ENCODE peak calls at places on chromosomes 7 and 10, in four cellular contexts. Q is psoas muscle, J is GM23338, N is endothelial cell of umbilical vein. O is an unnamed sample. For H3K4me1 and H3K27me3, the result is how much of the 10 kb centered on the place peaks cover.

GRCh38 chr10:109892087-109892486 is 31.2 kb downstream of the XPNPEP1 start:
- DNase-seq in J (no peak), N (no peak), Q (no peak), O (no peak)

GRCh38 chr7:150560486-150560885 is 6.7 kb upstream of the GIMAP4 start:
- DNase-seq in J (peak), N (no peak), Q (no peak), O (no peak)

GRCh38 chr7:94067506-94067905 is 63.4 kb upstream of the BET1 start:
- DNase-seq in Q (no peak), N (no peak), J (no peak), O (no peak)

GRCh38 chr7:134636008-134636449 is 10.6 kb upstream of the BPGM start:
- DNase-seq in N (peak), J (no peak), Q (no peak), O (no peak)

GRCh38 chr10:124226271-124226911 is 133.0 kb upstream of the CHST15 start:
- DNase-seq in J (no peak), Q (no peak), N (no peak), O (no peak)

GRCh38 chr10:96112531-96112930 is 17.6 kb upstream of the ZNF518A start:
- DNase-seq in N (no peak), J (no peak), Q (no peak), O (no peak)

GRCh38 chr7:7639847-7640220 is 718 bp upstream of the UMAD1 start:
- DNase-seq in Q (no peak), J (no peak), N (peak), O (peak)

GRCh38 chr7:66523409-66523808 is 105.3 kb upstream of the KCTD7 start:
- DNase-seq in N (no peak), J (no peak), Q (no peak), O (no peak)

GRCh38 chr10:442209-442608 is 247.3 kb downstream of the DIP2C start:
- DNase-seq in J (no peak), Q (no peak), N (no peak), O (no peak)

GRCh38 chr7:111855161-111855841 is 293.0 kb upstream of the IMMP2L start:
- DNase-seq in N (peak), J (peak), Q (no peak), O (peak)

GRCh38 chr10:239109-239508 is 103.9 kb downstream of the ZMYND11 start:
- DNase-seq in Q (no peak), N (no peak), J (no peak), O (peak)

GRCh38 chr10:132107211-132107946 is 41.6 kb downstream of the JAKMIP3 start:
- DNase-seq in Q (peak), J (no peak), N (no peak), O (no peak)

GRCh38 chr7:155583636-155584035 is 37.3 kb upstream of the CNPY1 start:
- DNase-seq in J (no peak), N (no peak), Q (no peak), O (no peak)

GRCh38 chr7:130872756-130873448 is 138.9 kb upstream of the KLF14 start:
- DNase-seq in Q (no peak), J (no peak), N (no peak), O (no peak)

GRCh38 chr10:23293145-23293724 is 51.4 kb downstream of the C10orf67 start:
- DNase-seq in J (peak), Q (no peak), N (peak), O (peak)

GRCh38 chr10:127013696-127014095 is 108.5 kb downstream of the DOCK1 start:
- DNase-seq in Q (no peak), J (no peak), N (no peak), O (no peak)

GRCh38 chr10:30413996-30414576 is 19.9 kb upstream of the MAP3K8 start:
- DNase-seq in J (peak), N (peak), Q (no peak), O (peak)

GRCh38 chr10:77188000-77188395 is 449.6 kb downstream of the KCNMA1 start:
- DNase-seq in J (no peak), Q (no peak), N (no peak), O (no peak)

GRCh38 chr7:105010538-105011523 is 3.2 kb upstream of the KMT2E start:
- DNase-seq in N (peak), Q (no peak), J (peak), O (no peak)

GRCh38 chr10:35208536-35208935 is 81.9 kb downstream of the CREM start:
- DNase-seq in Q (peak), N (no peak), J (no peak), O (no peak)

GRCh38 chr10:122265896-122266295 is 5.2 kb upstream of the BTBD16 start:
- DNase-seq in Q (no peak), N (no peak), J (no peak), O (no peak)

GRCh38 chr10:80465839-80466590 is 11.9 kb downstream of the TSPAN14 start:
- DNase-seq in J (no peak), Q (no peak), N (no peak), O (no peak)

GRCh38 chr7:138979226-138979979 is 1.8 kb downstream of the KIAA1549 start:
- DNase-seq in Q (no peak), J (no peak), N (no peak), O (peak)

GRCh38 chr10:69425513-69426298 is 9.0 kb upstream of the TACR2 start:
- DNase-seq in J (no peak), N (no peak), Q (no peak), O (no peak)

GRCh38 chr10:12350167-12350872 is 973 bp downstream of the CAMK1D start:
- DNase-seq in N (peak), Q (peak), J (peak), O (peak)

GRCh38 chr7:149688836-149689590 is 84.4 kb downstream of the ZNF467 start:
- DNase-seq in Q (no peak), N (no peak), J (no peak), O (no peak)

GRCh38 chr10:128932071-128932820 is 534.8 kb upstream of the MGMT start:
- DNase-seq in J (no peak), N (no peak), Q (no peak), O (no peak)

GRCh38 chr7:80393786-80394185 is 118.1 kb downstream of the GNAT3 start:
- DNase-seq in J (no peak), N (no peak), Q (no peak), O (no peak)

DNA sequence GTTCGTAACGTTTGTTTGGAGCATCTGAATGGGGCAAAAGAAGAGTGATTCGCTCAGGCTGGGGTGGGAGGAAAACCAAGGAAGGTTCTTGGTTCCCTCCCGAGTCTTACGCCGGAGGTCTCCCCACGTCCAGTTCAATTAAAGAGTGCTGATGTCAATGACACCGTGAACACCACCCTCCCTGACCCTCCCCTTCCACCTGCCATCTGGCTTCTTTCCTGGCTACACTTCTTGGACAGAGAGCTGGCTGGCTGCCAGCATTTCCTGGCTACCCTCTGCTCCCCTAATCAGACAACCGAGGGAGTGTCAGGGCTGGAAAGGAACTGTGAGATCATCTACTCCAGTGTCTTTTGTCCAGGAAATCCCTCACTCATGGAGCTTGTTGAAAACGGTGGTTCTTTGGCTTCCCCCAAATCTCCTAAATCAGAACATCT is 24.1 kb upstream of the FFAR4 start:
- DNase-seq in J (no peak), N (peak), Q (peak), O (peak)
- H3K4me3 ChIP-seq in J (no peak), N (no peak), Q (peak), O (no peak)

DNA sequence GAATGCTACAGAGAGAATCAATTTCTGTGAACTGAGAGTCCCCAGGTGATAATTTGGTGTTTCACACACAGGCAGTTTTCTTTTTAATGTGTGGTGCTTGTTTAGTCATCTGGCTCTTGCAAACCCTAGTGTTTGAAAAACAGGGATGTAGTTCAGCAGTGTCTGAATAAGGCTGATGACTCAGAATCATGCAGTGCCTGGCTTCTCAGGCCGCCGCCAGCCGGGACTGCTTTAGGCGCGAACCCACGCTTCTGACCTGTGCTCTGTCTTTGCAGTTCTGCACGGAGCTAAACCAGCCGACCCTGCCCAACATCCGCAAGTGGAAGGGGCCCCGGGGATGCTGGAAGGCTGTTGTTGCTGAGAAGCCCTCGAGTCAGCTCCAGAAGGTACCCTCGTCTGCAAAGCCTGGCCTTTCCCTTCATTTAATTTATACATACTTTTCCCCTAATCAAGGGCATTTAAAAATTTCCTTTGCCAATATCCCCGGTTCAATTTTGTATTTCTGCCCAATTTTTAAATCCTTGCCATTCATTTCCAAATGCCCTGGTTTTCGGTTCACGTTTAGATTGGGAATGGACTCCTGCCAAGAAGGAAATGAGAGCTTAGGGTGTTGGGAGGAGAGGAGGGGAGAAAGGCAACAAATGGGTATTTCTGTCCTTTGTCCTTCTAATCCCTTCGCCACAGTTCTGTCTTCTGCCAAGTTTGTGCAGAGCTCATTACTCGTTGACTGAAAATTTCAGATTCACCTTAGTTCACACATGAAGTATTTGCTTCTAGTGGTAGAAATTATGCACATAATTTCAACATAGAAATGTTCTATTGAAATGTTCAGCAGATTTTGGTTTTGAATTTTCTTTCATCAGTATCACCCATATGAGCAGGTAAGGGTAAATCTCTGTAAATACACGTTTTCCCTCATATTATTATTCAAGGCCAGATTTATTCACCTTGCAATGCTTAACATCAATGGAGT is 108.5 kb upstream of the ANLN start:
- DNase-seq in J (peak), N (peak), Q (peak), O (peak)
- H3K4me1 ChIP-seq in J (half or more), N (under half), Q (half or more), O (under half)

DNA sequence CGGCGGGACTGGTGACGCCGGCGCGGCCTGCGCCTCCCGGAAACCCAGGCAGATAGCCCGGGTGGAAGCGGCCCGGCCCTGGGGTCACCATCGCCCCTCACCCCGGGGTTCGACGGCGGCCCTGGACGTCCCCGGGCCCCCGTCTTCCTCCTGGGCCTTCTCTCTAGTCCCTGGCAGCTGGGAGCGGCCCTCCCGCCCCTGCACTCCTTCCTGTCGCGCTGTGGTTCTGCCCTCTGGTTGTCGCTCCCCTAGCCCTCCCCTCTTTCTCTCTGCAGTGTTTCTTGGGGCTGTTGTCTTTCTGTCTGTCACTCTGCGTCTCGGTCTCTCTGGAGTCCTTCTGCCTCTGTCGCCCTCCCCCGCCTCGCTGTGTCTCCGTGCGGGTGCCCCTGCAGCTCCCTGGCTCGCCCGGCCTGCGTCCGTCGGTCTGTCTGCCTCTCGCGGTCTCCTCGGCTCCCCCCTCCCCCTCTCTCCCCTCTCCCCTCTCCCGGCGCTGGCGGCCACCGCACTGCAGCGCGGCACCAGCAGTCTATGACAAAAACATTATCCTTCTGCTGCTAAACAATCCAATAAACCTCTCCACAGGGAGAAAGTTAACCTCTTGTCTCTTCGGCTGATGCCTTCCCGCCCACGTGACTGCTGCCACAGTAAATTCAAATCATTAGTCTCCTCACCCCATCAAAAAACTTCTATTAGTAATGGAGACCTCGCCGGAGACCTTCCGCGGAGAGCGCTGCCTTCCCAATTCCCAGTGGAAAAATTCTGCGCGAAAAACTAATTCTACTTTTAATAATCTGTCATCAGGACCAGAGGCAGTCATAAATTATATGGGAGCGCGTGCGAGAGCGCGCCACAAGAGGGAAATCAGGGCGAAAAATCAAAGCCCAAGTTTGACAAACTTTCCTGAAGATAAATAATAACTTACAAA is 90.3 kb upstream of the PAX2 start:
- DNase-seq in Q (no peak), J (peak), N (no peak), O (peak)
- H3K27me3 ChIP-seq in Q (under half), J (half or more), N (half or more), O (half or more)

GRCh38 chr7:45087301-45088145 is 1.2 kb downstream of the NACAD start:
- DNase-seq in Q (peak), J (no peak), N (no peak), O (no peak)
- H3K4me3 ChIP-seq in Q (no peak), J (peak), N (no peak), O (no peak)